ENCODE peak calls at places on chromosome 20, in seven cellular contexts. One of them, this sample, is unnamed.

GRCh38 chr20:44089987-44090674 is 96.9 kb downstream of the JPH2 start:
- DNase-seq in T-helper 1 cell: no peak
- DNase-seq in cardiac fibroblast: peak; percentile 67
- DNase-seq in cardiac muscle cell: no peak
- DNase-seq in fibroblast of lung: peak; percentile 64
- DNase-seq in epithelial cell of esophagus: peak; percentile 94
- DNase-seq in Panc1: no peak
- DNase-seq in this sample: peak; percentile 61

GRCh38 chr20:4217349-4217761 is 202.0 kb upstream of the RNF24 start:
- DNase-seq in T-helper 1 cell: no peak
- DNase-seq in cardiac fibroblast: no peak
- DNase-seq in cardiac muscle cell: no peak
- DNase-seq in fibroblast of lung: peak; percentile 19
- DNase-seq in epithelial cell of esophagus: peak; percentile 27
- DNase-seq in Panc1: no peak
- DNase-seq in this sample: no peak

GRCh38 chr20:44223721-44224120 is 13.2 kb upstream of the OSER1 start:
- DNase-seq in T-helper 1 cell: no peak
- DNase-seq in cardiac fibroblast: no peak
- DNase-seq in cardiac muscle cell: no peak
- DNase-seq in fibroblast of lung: no peak
- DNase-seq in epithelial cell of esophagus: no peak
- DNase-seq in Panc1: no peak
- DNase-seq in this sample: no peak

GRCh38 chr20:49230575-49231211 is 11.5 kb downstream of the DDX27 start:
- DNase-seq in T-helper 1 cell: no peak
- DNase-seq in cardiac fibroblast: peak; percentile 26
- DNase-seq in cardiac muscle cell: no peak
- DNase-seq in fibroblast of lung: no peak
- DNase-seq in epithelial cell of esophagus: no peak
- DNase-seq in Panc1: no peak
- DNase-seq in this sample: no peak

GRCh38 chr20:22700387-22700786 is 116.0 kb upstream of the FOXA2 start:
- DNase-seq in T-helper 1 cell: no peak
- DNase-seq in cardiac fibroblast: peak; percentile 83
- DNase-seq in cardiac muscle cell: no peak
- DNase-seq in fibroblast of lung: no peak
- DNase-seq in epithelial cell of esophagus: no peak
- DNase-seq in Panc1: no peak
- DNase-seq in this sample: peak; percentile 89

GRCh38 chr20:22684072-22684762 is 99.8 kb upstream of the FOXA2 start:
- DNase-seq in T-helper 1 cell: no peak
- DNase-seq in cardiac fibroblast: peak; percentile 85
- DNase-seq in cardiac muscle cell: peak; percentile 77
- DNase-seq in fibroblast of lung: peak; percentile 36
- DNase-seq in epithelial cell of esophagus: peak; percentile 73
- DNase-seq in Panc1: peak; percentile 56
- DNase-seq in this sample: peak; percentile 79

GRCh38 chr20:4069741-4070140 is 54.4 kb upstream of the RNF24 start:
- DNase-seq in T-helper 1 cell: no peak
- DNase-seq in cardiac fibroblast: peak; percentile 48
- DNase-seq in cardiac muscle cell: no peak
- DNase-seq in fibroblast of lung: peak; percentile 56
- DNase-seq in epithelial cell of esophagus: peak; percentile 40
- DNase-seq in Panc1: no peak
- DNase-seq in this sample: peak; percentile 77

GRCh38 chr20:2745060-2745910 is 52.7 kb downstream of the EBF4 start:
- DNase-seq in T-helper 1 cell: no peak
- DNase-seq in cardiac fibroblast: no peak
- DNase-seq in cardiac muscle cell: no peak
- DNase-seq in fibroblast of lung: no peak
- DNase-seq in epithelial cell of esophagus: no peak
- DNase-seq in Panc1: no peak
- DNase-seq in this sample: no peak

GRCh38 chr20:13800728-13801134 is 15.9 kb downstream of the NDUFAF5 start:
- DNase-seq in T-helper 1 cell: no peak
- DNase-seq in cardiac fibroblast: peak; percentile 94
- DNase-seq in cardiac muscle cell: peak; percentile 30
- DNase-seq in fibroblast of lung: peak; percentile 94
- DNase-seq in epithelial cell of esophagus: peak; percentile 97
- DNase-seq in Panc1: no peak
- DNase-seq in this sample: peak; percentile 99

GRCh38 chr20:19113343-19113930 is 99.0 kb upstream of the SLC24A3 start:
- DNase-seq in T-helper 1 cell: no peak
- DNase-seq in cardiac fibroblast: no peak
- DNase-seq in cardiac muscle cell: no peak
- DNase-seq in fibroblast of lung: no peak
- DNase-seq in epithelial cell of esophagus: no peak
- DNase-seq in Panc1: no peak
- DNase-seq in this sample: no peak

GRCh38 chr20:35305682-35306556 is 13.7 kb upstream of the FAM83C start:
- DNase-seq in T-helper 1 cell: no peak
- DNase-seq in cardiac fibroblast: peak; percentile 95
- DNase-seq in cardiac muscle cell: no peak
- DNase-seq in fibroblast of lung: peak; percentile 100
- DNase-seq in epithelial cell of esophagus: peak; percentile 100
- DNase-seq in Panc1: peak; percentile 96
- DNase-seq in this sample: peak; percentile 97

GRCh38 chr20:45450097-45450818 is 19.3 kb upstream of the WFDC2 start:
- DNase-seq in T-helper 1 cell: no peak
- DNase-seq in cardiac fibroblast: peak; percentile 70
- DNase-seq in cardiac muscle cell: peak; percentile 54
- DNase-seq in fibroblast of lung: peak; percentile 30
- DNase-seq in epithelial cell of esophagus: peak; percentile 62
- DNase-seq in Panc1: peak; percentile 32
- DNase-seq in this sample: peak; percentile 72

GRCh38 chr20:36128463-36129176 is 25.9 kb upstream of the EPB41L1 start:
- DNase-seq in T-helper 1 cell: no peak
- DNase-seq in cardiac fibroblast: peak; percentile 61
- DNase-seq in cardiac muscle cell: no peak
- DNase-seq in fibroblast of lung: peak; percentile 77
- DNase-seq in epithelial cell of esophagus: peak; percentile 25
- DNase-seq in Panc1: peak; percentile 32
- DNase-seq in this sample: peak; percentile 74

GRCh38 chr20:9407805-9408421 is 106.5 kb upstream of the LAMP5 start:
- DNase-seq in T-helper 1 cell: no peak
- DNase-seq in cardiac fibroblast: peak; percentile 81
- DNase-seq in cardiac muscle cell: peak; percentile 72
- DNase-seq in fibroblast of lung: peak; percentile 66
- DNase-seq in epithelial cell of esophagus: peak; percentile 72
- DNase-seq in Panc1: peak; percentile 71
- DNase-seq in this sample: peak; percentile 83

GRCh38 chr20:57352305-57352704 is 1.2 kb downstream of the RAE1 start:
- DNase-seq in T-helper 1 cell: no peak
- DNase-seq in cardiac fibroblast: no peak
- DNase-seq in cardiac muscle cell: no peak
- DNase-seq in fibroblast of lung: no peak
- DNase-seq in epithelial cell of esophagus: no peak
- DNase-seq in Panc1: no peak
- DNase-seq in this sample: no peak

GRCh38 chr20:21640556-21640955 is 64.9 kb upstream of the PAX1 start:
- DNase-seq in T-helper 1 cell: no peak
- DNase-seq in cardiac fibroblast: no peak
- DNase-seq in cardiac muscle cell: peak; percentile 30
- DNase-seq in fibroblast of lung: no peak
- DNase-seq in epithelial cell of esophagus: peak; percentile 24
- DNase-seq in Panc1: no peak
- DNase-seq in this sample: no peak

GRCh38 chr20:54209216-54209813 is 1.4 kb downstream of the PFDN4 start:
- DNase-seq in T-helper 1 cell: no peak
- DNase-seq in cardiac fibroblast: no peak
- DNase-seq in cardiac muscle cell: no peak
- DNase-seq in fibroblast of lung: no peak
- DNase-seq in epithelial cell of esophagus: no peak
- DNase-seq in Panc1: no peak
- DNase-seq in this sample: no peak

GRCh38 chr20:19945732-19946670 is 71.2 kb upstream of the NAA20 start:
- DNase-seq in T-helper 1 cell: no peak
- DNase-seq in cardiac fibroblast: peak; percentile 57
- DNase-seq in cardiac muscle cell: no peak
- DNase-seq in fibroblast of lung: peak; percentile 19
- DNase-seq in epithelial cell of esophagus: no peak
- DNase-seq in Panc1: no peak
- DNase-seq in this sample: no peak

GRCh38 chr20:32521780-32522524 is 63.2 kb downstream of the NOL4L start:
- DNase-seq in T-helper 1 cell: peak; percentile 41
- DNase-seq in cardiac fibroblast: peak; percentile 71
- DNase-seq in cardiac muscle cell: peak; percentile 89
- DNase-seq in fibroblast of lung: peak; percentile 33
- DNase-seq in epithelial cell of esophagus: peak; percentile 65
- DNase-seq in Panc1: peak; percentile 30
- DNase-seq in this sample: peak; percentile 57

GRCh38 chr20:2210646-2211556 is 84.9 kb upstream of the TGM3 start:
- DNase-seq in T-helper 1 cell: no peak
- DNase-seq in cardiac fibroblast: peak; percentile 83
- DNase-seq in cardiac muscle cell: no peak
- DNase-seq in fibroblast of lung: peak; percentile 68
- DNase-seq in epithelial cell of esophagus: peak; percentile 91
- DNase-seq in Panc1: no peak
- DNase-seq in this sample: peak; percentile 88

GRCh38 chr20:37279820-37280219 is 9.6 kb upstream of the MANBAL start:
- DNase-seq in T-helper 1 cell: no peak
- DNase-seq in cardiac fibroblast: no peak
- DNase-seq in cardiac muscle cell: no peak
- DNase-seq in fibroblast of lung: no peak
- DNase-seq in epithelial cell of esophagus: no peak
- DNase-seq in Panc1: no peak
- DNase-seq in this sample: no peak

GRCh38 chr20:13687827-13688226 is 49.1 kb upstream of the TASP1 start:
- DNase-seq in T-helper 1 cell: no peak
- DNase-seq in cardiac fibroblast: no peak
- DNase-seq in cardiac muscle cell: no peak
- DNase-seq in fibroblast of lung: peak; percentile 26
- DNase-seq in epithelial cell of esophagus: no peak
- DNase-seq in Panc1: no peak
- DNase-seq in this sample: no peak

GRCh38 chr20:47727170-47727880 is 58.0 kb downstream of the SULF2 start:
- DNase-seq in T-helper 1 cell: peak; percentile 12
- DNase-seq in cardiac fibroblast: no peak
- DNase-seq in cardiac muscle cell: no peak
- DNase-seq in fibroblast of lung: no peak
- DNase-seq in epithelial cell of esophagus: no peak
- DNase-seq in Panc1: no peak
- DNase-seq in this sample: no peak

GRCh38 chr20:13567663-13568062 is 71.1 kb downstream of the TASP1 start:
- DNase-seq in T-helper 1 cell: no peak
- DNase-seq in cardiac fibroblast: peak; percentile 47
- DNase-seq in cardiac muscle cell: no peak
- DNase-seq in fibroblast of lung: no peak
- DNase-seq in epithelial cell of esophagus: no peak
- DNase-seq in Panc1: no peak
- DNase-seq in this sample: no peak

GRCh38 chr20:45306431-45306982 is at the start of gene RBPJL:
- DNase-seq in T-helper 1 cell: no peak
- DNase-seq in cardiac fibroblast: no peak
- DNase-seq in cardiac muscle cell: peak; percentile 42
- DNase-seq in fibroblast of lung: no peak
- DNase-seq in epithelial cell of esophagus: no peak
- DNase-seq in Panc1: no peak
- DNase-seq in this sample: no peak

GRCh38 chr20:32906200-32906599 is 47.5 kb downstream of the EFCAB8 start:
- DNase-seq in T-helper 1 cell: no peak
- DNase-seq in cardiac fibroblast: no peak
- DNase-seq in cardiac muscle cell: no peak
- DNase-seq in fibroblast of lung: no peak
- DNase-seq in epithelial cell of esophagus: no peak
- DNase-seq in Panc1: no peak
- DNase-seq in this sample: no peak

GRCh38 chr20:19314619-19315018 is 102.2 kb downstream of the SLC24A3 start:
- DNase-seq in T-helper 1 cell: no peak
- DNase-seq in cardiac fibroblast: no peak
- DNase-seq in cardiac muscle cell: no peak
- DNase-seq in fibroblast of lung: no peak
- DNase-seq in epithelial cell of esophagus: peak; percentile 94
- DNase-seq in Panc1: no peak
- DNase-seq in this sample: no peak